ENCODE peak calls at places on chromosomes 11 and 22, in five cellular contexts. Y is SK-N-SH, M is AG09319, L is RWPE1, H is psoas muscle. O is an unnamed sample.

GRCh38 chr11:6437993-6438392 is 2.8 kb downstream of the HPX start:
- DNase-seq in Y (no peak), M (no peak), L (no peak), H (no peak), O (no peak)

GRCh38 chr11:34425360-34425759 is 13.4 kb upstream of the CAT start:
- DNase-seq in Y (no peak), M (no peak), L (no peak), H (no peak), O (no peak)

GRCh38 chr22:44931077-44931540 is 78.7 kb downstream of the PHF21B start:
- DNase-seq in Y (peak; percentile 97), M (peak; percentile 12), L (no peak), H (peak; percentile 52), O (no peak)

GRCh38 chr22:37387793-37388192 is 39.5 kb downstream of the ELFN2 start:
- DNase-seq in Y (no peak), M (no peak), L (no peak), H (no peak), O (no peak)

GRCh38 chr11:17314232-17314547 is 37.4 kb upstream of the NCR3LG1 start:
- DNase-seq in Y (no peak), M (peak; percentile 61), L (peak; percentile 45), H (no peak), O (no peak)

GRCh38 chr11:69356703-69357457 is 62.9 kb downstream of the MYEOV start:
- DNase-seq in Y (no peak), M (no peak), L (no peak), H (no peak), O (no peak)

GRCh38 chr11:35583126-35583525 is 35.1 kb upstream of the FJX1 start:
- DNase-seq in Y (no peak), M (no peak), L (no peak), H (no peak), O (no peak)

GRCh38 chr11:75667268-75667830 is 1.5 kb downstream of the MAP6 start:
- DNase-seq in Y (peak; percentile 82), M (no peak), L (peak; percentile 19), H (no peak), O (peak; percentile 35)

GRCh38 chr22:40603088-40603605 is 33.4 kb downstream of the MRTFA start:
- DNase-seq in Y (no peak), M (peak; percentile 19), L (peak; percentile 37), H (no peak), O (no peak)

GRCh38 chr11:115535781-115536180 is 31.6 kb upstream of the CADM1 start:
- DNase-seq in Y (no peak), M (no peak), L (no peak), H (no peak), O (no peak)

GRCh38 chr11:101949846-101950245 is 33.5 kb upstream of the ANGPTL5 start:
- DNase-seq in Y (no peak), M (no peak), L (no peak), H (no peak), O (no peak)

GRCh38 chr22:44381761-44382454 is 69.2 kb upstream of the SHISAL1 start:
- DNase-seq in Y (no peak), M (no peak), L (no peak), H (peak; percentile 32), O (no peak)

GRCh38 chr11:84310261-84310660 is 1024.1 kb upstream of the CCDC90B start:
- DNase-seq in Y (no peak), M (no peak), L (no peak), H (no peak), O (no peak)

GRCh38 chr11:78334109-78334508 is 83.5 kb downstream of the GAB2 start:
- DNase-seq in Y (no peak), M (no peak), L (no peak), H (no peak), O (no peak)

GRCh38 chr11:76236092-76237026 is 30.1 kb upstream of the WNT11 start:
- DNase-seq in Y (peak; percentile 84), M (no peak), L (peak; percentile 72), H (no peak), O (peak; percentile 63)

GRCh38 chr22:37996079-37996478 is 11.7 kb upstream of the SOX10 start:
- DNase-seq in Y (peak; percentile 51), M (no peak), L (no peak), H (no peak), O (no peak)

GRCh38 chr11:12968836-12969235 is 40.3 kb upstream of the RASSF10 start:
- DNase-seq in Y (no peak), M (no peak), L (no peak), H (no peak), O (no peak)

GRCh38 chr11:111001986-111002616 is 243.4 kb upstream of the POU2AF2 start:
- DNase-seq in Y (no peak), M (peak; percentile 71), L (peak; percentile 40), H (no peak), O (no peak)

GRCh38 chr11:43810929-43811596 is 69.6 kb upstream of the ALKBH3 start:
- DNase-seq in Y (no peak), M (no peak), L (no peak), H (no peak), O (no peak)

GRCh38 chr11:68099474-68100405 is 21.4 kb downstream of the CHKA start:
- DNase-seq in Y (peak; percentile 57), M (no peak), L (no peak), H (no peak), O (peak; percentile 68)

GRCh38 chr11:15889353-15889752 is 467.0 kb downstream of the SOX6 start:
- DNase-seq in Y (no peak), M (no peak), L (no peak), H (no peak), O (no peak)

GRCh38 chr22:49638788-49639187 is 188.9 kb downstream of the BRD1 start:
- DNase-seq in Y (no peak), M (no peak), L (peak; percentile 17), H (no peak), O (peak; percentile 66)

GRCh38 chr11:94449029-94449428 is 44.6 kb downstream of the MRE11 start:
- DNase-seq in Y (no peak), M (no peak), L (no peak), H (no peak), O (no peak)

GRCh38 chr22:39343259-39344045 is 6.3 kb upstream of the SYNGR1 start:
- DNase-seq in Y (peak; percentile 59), M (no peak), L (peak; percentile 41), H (peak; percentile 70), O (peak; percentile 71)

GRCh38 chr11:6315811-6316425 is 4.4 kb downstream of the CAVIN3 start:
- DNase-seq in Y (peak; percentile 79), M (no peak), L (peak; percentile 73), H (peak; percentile 72), O (peak; percentile 57)

GRCh38 chr11:31412946-31413345 is 43.3 kb downstream of the DNAJC24 start:
- DNase-seq in Y (no peak), M (peak; percentile 5), L (peak; percentile 30), H (no peak), O (no peak)

GRCh38 chr22:41354979-41355378 is 26.8 kb upstream of the TEF start:
- DNase-seq in Y (no peak), M (no peak), L (no peak), H (peak; percentile 72), O (no peak)

GRCh38 chr11:18452927-18453326 is 2.7 kb upstream of the LDHAL6A start:
- DNase-seq in Y (no peak), M (no peak), L (peak; percentile 10), H (no peak), O (no peak)

GRCh38 chr11:71381781-71382505 is 66.2 kb downstream of the DHCR7 start:
- DNase-seq in Y (no peak), M (no peak), L (no peak), H (no peak), O (no peak)

GRCh38 chr11:45146072-45147016 is at the start of gene PRDM11:
- DNase-seq in Y (peak; percentile 90), M (peak; percentile 44), L (peak; percentile 86), H (peak; percentile 93), O (peak; percentile 78)

GRCh38 chr11:27524155-27524554 is 17.6 kb upstream of the LIN7C start:
- DNase-seq in Y (peak; percentile 6), M (no peak), L (peak; percentile 13), H (no peak), O (no peak)
- TF ChIP-seq CTCF in Y (peak; percentile 51), M (no peak), L (no peak), H (no peak), O (no peak)

GRCh38 chr11:62404435-62404834 is 14.4 kb upstream of the SCGB1A1 start:
- DNase-seq in Y (no peak), M (no peak), L (no peak), H (peak; percentile 19), O (no peak)
- TF ChIP-seq CTCF in Y (no peak), M (no peak), L (no peak), H (no peak), O (no peak)

GRCh38 chr22:25902402-25902801 is 160.4 kb downstream of the MYO18B start:
- DNase-seq in Y (no peak), M (no peak), L (no peak), H (no peak), O (no peak)

GRCh38 chr22:25900880-25901279 is 158.9 kb downstream of the MYO18B start:
- DNase-seq in Y (no peak), M (no peak), L (no peak), H (peak; percentile 63), O (no peak)

GRCh38 chr22:25899566-25899965 is 157.6 kb downstream of the MYO18B start:
- DNase-seq in Y (no peak), M (no peak), L (no peak), H (no peak), O (no peak)

GRCh38 chr22:25900390-25900789 is 158.4 kb downstream of the MYO18B start:
- DNase-seq in Y (no peak), M (no peak), L (no peak), H (no peak), O (no peak)

GRCh38 chr22:25903294-25903693 is 161.3 kb downstream of the MYO18B start:
- DNase-seq in Y (peak; percentile 24), M (no peak), L (no peak), H (no peak), O (peak; percentile 11)
- TF ChIP-seq CTCF in Y (peak; percentile 18), M (no peak), L (no peak), H (no peak), O (peak; percentile 35)

DNA sequence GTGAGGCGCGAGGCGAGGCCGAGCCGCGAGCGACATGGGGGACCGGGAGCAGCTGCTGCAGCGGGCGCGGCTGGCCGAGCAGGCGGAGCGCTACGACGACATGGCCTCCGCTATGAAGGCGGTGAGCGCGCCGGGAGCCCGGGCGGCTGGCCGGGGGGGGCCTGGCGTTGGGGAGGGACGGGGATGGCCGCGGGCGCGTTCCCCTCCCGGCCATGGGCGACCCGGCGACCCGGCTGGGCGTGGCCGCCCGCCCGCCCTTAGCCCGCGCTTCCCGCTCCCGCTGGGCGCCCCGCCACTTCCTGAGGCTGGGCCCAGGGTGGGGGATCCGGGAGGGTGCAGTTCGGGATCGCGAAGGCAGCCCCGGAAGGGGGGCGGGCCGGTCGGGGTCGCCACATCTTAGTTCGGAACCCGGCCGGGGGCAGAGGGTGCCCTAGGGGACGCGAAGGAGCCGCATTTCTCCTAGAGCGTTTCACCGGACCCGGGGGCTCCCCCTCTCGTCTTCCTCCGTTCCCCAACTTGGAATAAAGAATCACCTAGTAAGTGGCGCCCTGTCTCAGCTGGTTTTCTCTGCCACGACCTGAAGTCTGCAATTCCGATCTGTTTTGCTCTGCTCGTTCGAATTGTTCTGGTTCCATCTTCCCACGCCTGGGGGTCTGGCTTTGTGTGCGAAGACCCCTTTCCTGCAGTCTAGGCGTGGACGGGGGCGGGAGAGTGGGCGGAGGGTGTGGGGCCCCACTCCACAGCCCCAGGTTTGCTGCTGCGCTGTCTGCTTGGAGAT is 554 bp downstream of the YWHAH start:
- DNase-seq in Y (peak; percentile 82), M (no peak), L (peak; percentile 20), H (peak; percentile 80), O (peak; percentile 56)
- TF ChIP-seq CTCF in Y (no peak), M (peak; percentile 10), L (no peak), H (no peak), O (peak; percentile 13)